ENCODE peak calls at places on chromosomes 2 and 18, in four cellular contexts. J, L, R and I are unnamed samples.

GRCh38 chr2:191746809-191747208 is 68.9 kb downstream of the NABP1 start:
- DNase-seq in J (no peak), L (no peak), R (no peak), I (no peak)

GRCh38 chr2:151007365-151007764 is 254.3 kb downstream of the RBM43 start:
- DNase-seq in J (no peak), L (no peak), R (no peak), I (no peak)

GRCh38 chr18:34999734-35000397 is 41.3 kb upstream of the MAPRE2 start:
- DNase-seq in J (no peak), L (no peak), R (no peak), I (no peak)

GRCh38 chr18:43596106-43596712 is 318.9 kb upstream of the SYT4 start:
- DNase-seq in J (no peak), L (peak; percentile 73), R (no peak), I (no peak)

GRCh38 chr2:112061299-112061698 is 6.2 kb downstream of the TMEM87B start:
- DNase-seq in J (no peak), L (no peak), R (no peak), I (no peak)

GRCh38 chr2:64327510-64328414 is 126.2 kb upstream of the LGALSL start:
- DNase-seq in J (no peak), L (no peak), R (peak; percentile 49), I (no peak)

GRCh38 chr2:206368484-206368883 is 74.8 kb upstream of the ADAM23 start:
- DNase-seq in J (no peak), L (no peak), R (no peak), I (no peak)

GRCh38 chr2:10919776-10920606 is 8.3 kb downstream of the KCNF1 start:
- DNase-seq in J (no peak), L (no peak), R (no peak), I (peak; percentile 47)

GRCh38 chr2:36672199-36672598 is 24.3 kb upstream of the VIT start:
- DNase-seq in J (no peak), L (peak; percentile 26), R (no peak), I (no peak)

GRCh38 chr2:53202063-53202462 is 565.5 kb upstream of the CHAC2 start:
- DNase-seq in J (no peak), L (no peak), R (no peak), I (no peak)